ENCODE peak calls at places on chromosomes 7 and 10, in four cellular contexts. One of them, this sample, is unnamed.

GRCh38 chr7:2922866-2923265 is 78.8 kb upstream of the GNA12 start:
- DNase-seq in fibroblast of villous mesenchyme: no peak
- DNase-seq in brain microvascular endothelial cell: no peak
- DNase-seq in neural progenitor cell: no peak
- DNase-seq in this sample: no peak

GRCh38 chr10:31908157-31908556 is 20.5 kb downstream of the ARHGAP12 start:
- DNase-seq in fibroblast of villous mesenchyme: no peak
- DNase-seq in brain microvascular endothelial cell: no peak
- DNase-seq in neural progenitor cell: no peak
- DNase-seq in this sample: peak; percentile 61

GRCh38 chr10:77756319-77757232 is 119.0 kb upstream of the KCNMA1 start:
- DNase-seq in fibroblast of villous mesenchyme: peak; percentile 75
- DNase-seq in brain microvascular endothelial cell: peak; percentile 83
- DNase-seq in neural progenitor cell: peak; percentile 68
- DNase-seq in this sample: peak; percentile 80

GRCh38 chr7:111529507-111530355 is 32.6 kb downstream of the IMMP2L start:
- DNase-seq in fibroblast of villous mesenchyme: no peak
- DNase-seq in brain microvascular endothelial cell: no peak
- DNase-seq in neural progenitor cell: no peak
- DNase-seq in this sample: peak; percentile 63

GRCh38 chr10:34762603-34763299 is 52.3 kb downstream of the PARD3 start:
- DNase-seq in fibroblast of villous mesenchyme: no peak
- DNase-seq in brain microvascular endothelial cell: no peak
- DNase-seq in neural progenitor cell: no peak
- DNase-seq in this sample: no peak

GRCh38 chr10:62381385-62382102 is 7.4 kb downstream of the ZNF365 start:
- DNase-seq in fibroblast of villous mesenchyme: no peak
- DNase-seq in brain microvascular endothelial cell: no peak
- DNase-seq in neural progenitor cell: no peak
- DNase-seq in this sample: no peak

GRCh38 chr7:45940939-45941338 is 19.9 kb upstream of the IGFBP3 start:
- DNase-seq in fibroblast of villous mesenchyme: no peak
- DNase-seq in brain microvascular endothelial cell: no peak
- DNase-seq in neural progenitor cell: no peak
- DNase-seq in this sample: no peak

GRCh38 chr7:18166002-18166401 is 138.4 kb upstream of the PRPS1L1 start:
- DNase-seq in fibroblast of villous mesenchyme: no peak
- DNase-seq in brain microvascular endothelial cell: no peak
- DNase-seq in neural progenitor cell: no peak
- DNase-seq in this sample: no peak

GRCh38 chr10:101029520-101030309 is 1.2 kb downstream of the PDZD7 start:
- DNase-seq in fibroblast of villous mesenchyme: no peak
- DNase-seq in brain microvascular endothelial cell: no peak
- DNase-seq in neural progenitor cell: peak; percentile 64
- DNase-seq in this sample: no peak

GRCh38 chr10:12482586-12482985 is 133.2 kb downstream of the CAMK1D start:
- DNase-seq in fibroblast of villous mesenchyme: no peak
- DNase-seq in brain microvascular endothelial cell: no peak
- DNase-seq in neural progenitor cell: peak; percentile 34
- DNase-seq in this sample: no peak

GRCh38 chr7:47147213-47147631 is 434.7 kb downstream of the TNS3 start:
- DNase-seq in fibroblast of villous mesenchyme: no peak
- DNase-seq in brain microvascular endothelial cell: no peak
- DNase-seq in neural progenitor cell: no peak
- DNase-seq in this sample: no peak

GRCh38 chr7:106347229-106347833 is 62.5 kb upstream of the NAMPT start:
- DNase-seq in fibroblast of villous mesenchyme: no peak
- DNase-seq in brain microvascular endothelial cell: no peak
- DNase-seq in neural progenitor cell: no peak
- DNase-seq in this sample: no peak

GRCh38 chr7:159030490-159031134 is 114.1 kb downstream of the VIPR2 start:
- DNase-seq in fibroblast of villous mesenchyme: peak; percentile 23
- DNase-seq in brain microvascular endothelial cell: peak; percentile 10
- DNase-seq in neural progenitor cell: peak; percentile 83
- DNase-seq in this sample: no peak

GRCh38 chr7:66694286-66694685 is 46.2 kb upstream of the RABGEF1 start:
- DNase-seq in fibroblast of villous mesenchyme: no peak
- DNase-seq in brain microvascular endothelial cell: no peak
- DNase-seq in neural progenitor cell: no peak
- DNase-seq in this sample: no peak

GRCh38 chr7:70997275-70997674 is 134.7 kb upstream of the GALNT17 start:
- DNase-seq in fibroblast of villous mesenchyme: peak; percentile 11
- DNase-seq in brain microvascular endothelial cell: no peak
- DNase-seq in neural progenitor cell: no peak
- DNase-seq in this sample: no peak

GRCh38 chr7:6117533-6117932 is 86.4 kb downstream of the ANKRD61 start:
- DNase-seq in fibroblast of villous mesenchyme: no peak
- DNase-seq in brain microvascular endothelial cell: no peak
- DNase-seq in neural progenitor cell: no peak
- DNase-seq in this sample: no peak

GRCh38 chr10:99619090-99619800 is 994 bp downstream of the SLC25A28 start:
- DNase-seq in fibroblast of villous mesenchyme: peak; percentile 70
- DNase-seq in brain microvascular endothelial cell: no peak
- DNase-seq in neural progenitor cell: peak; percentile 21
- DNase-seq in this sample: peak; percentile 35

GRCh38 chr10:7235376-7235775 is 175.5 kb downstream of the SFMBT2 start:
- DNase-seq in fibroblast of villous mesenchyme: no peak
- DNase-seq in brain microvascular endothelial cell: no peak
- DNase-seq in neural progenitor cell: no peak
- DNase-seq in this sample: no peak

GRCh38 chr7:30922596-30922995 is 10.9 kb downstream of the AQP1 start:
- DNase-seq in fibroblast of villous mesenchyme: no peak
- DNase-seq in brain microvascular endothelial cell: no peak
- DNase-seq in neural progenitor cell: no peak
- DNase-seq in this sample: no peak

GRCh38 chr7:134276951-134277350 is 39.8 kb downstream of the SLC35B4 start:
- DNase-seq in fibroblast of villous mesenchyme: no peak
- DNase-seq in brain microvascular endothelial cell: no peak
- DNase-seq in neural progenitor cell: no peak
- DNase-seq in this sample: no peak

GRCh38 chr10:22634606-22635467 is 79.5 kb downstream of the PIP4K2A start:
- DNase-seq in fibroblast of villous mesenchyme: no peak
- DNase-seq in brain microvascular endothelial cell: no peak
- DNase-seq in neural progenitor cell: no peak
- DNase-seq in this sample: no peak

GRCh38 chr7:20374391-20374790 is 43.7 kb downstream of the ITGB8 start:
- DNase-seq in fibroblast of villous mesenchyme: no peak
- DNase-seq in brain microvascular endothelial cell: no peak
- DNase-seq in neural progenitor cell: no peak
- DNase-seq in this sample: no peak

GRCh38 chr10:7488418-7488829 is 77.6 kb upstream of the SFMBT2 start:
- DNase-seq in fibroblast of villous mesenchyme: peak; percentile 73
- DNase-seq in brain microvascular endothelial cell: peak; percentile 19
- DNase-seq in neural progenitor cell: no peak
- DNase-seq in this sample: no peak

GRCh38 chr10:104449402-104449801 is 95.8 kb downstream of the CFAP58 start:
- DNase-seq in fibroblast of villous mesenchyme: no peak
- DNase-seq in brain microvascular endothelial cell: peak; percentile 17
- DNase-seq in neural progenitor cell: peak; percentile 9
- DNase-seq in this sample: peak; percentile 56

GRCh38 chr10:5625992-5626777 is 40.2 kb downstream of the ASB13 start:
- DNase-seq in fibroblast of villous mesenchyme: no peak
- DNase-seq in brain microvascular endothelial cell: no peak
- DNase-seq in neural progenitor cell: no peak
- DNase-seq in this sample: no peak

GRCh38 chr7:3605222-3605621 is 304.2 kb downstream of the SDK1 start:
- DNase-seq in fibroblast of villous mesenchyme: peak; percentile 64
- DNase-seq in brain microvascular endothelial cell: peak; percentile 42
- DNase-seq in neural progenitor cell: no peak
- DNase-seq in this sample: no peak

GRCh38 chr10:116014859-116015258 is 258.1 kb downstream of the GFRA1 start:
- DNase-seq in fibroblast of villous mesenchyme: peak; percentile 92
- DNase-seq in brain microvascular endothelial cell: peak; percentile 8
- DNase-seq in neural progenitor cell: no peak
- DNase-seq in this sample: no peak

GRCh38 chr10:79316671-79317431 is 30.4 kb upstream of the PPIF start:
- DNase-seq in fibroblast of villous mesenchyme: no peak
- DNase-seq in brain microvascular endothelial cell: no peak
- DNase-seq in neural progenitor cell: no peak
- DNase-seq in this sample: no peak

DNA sequence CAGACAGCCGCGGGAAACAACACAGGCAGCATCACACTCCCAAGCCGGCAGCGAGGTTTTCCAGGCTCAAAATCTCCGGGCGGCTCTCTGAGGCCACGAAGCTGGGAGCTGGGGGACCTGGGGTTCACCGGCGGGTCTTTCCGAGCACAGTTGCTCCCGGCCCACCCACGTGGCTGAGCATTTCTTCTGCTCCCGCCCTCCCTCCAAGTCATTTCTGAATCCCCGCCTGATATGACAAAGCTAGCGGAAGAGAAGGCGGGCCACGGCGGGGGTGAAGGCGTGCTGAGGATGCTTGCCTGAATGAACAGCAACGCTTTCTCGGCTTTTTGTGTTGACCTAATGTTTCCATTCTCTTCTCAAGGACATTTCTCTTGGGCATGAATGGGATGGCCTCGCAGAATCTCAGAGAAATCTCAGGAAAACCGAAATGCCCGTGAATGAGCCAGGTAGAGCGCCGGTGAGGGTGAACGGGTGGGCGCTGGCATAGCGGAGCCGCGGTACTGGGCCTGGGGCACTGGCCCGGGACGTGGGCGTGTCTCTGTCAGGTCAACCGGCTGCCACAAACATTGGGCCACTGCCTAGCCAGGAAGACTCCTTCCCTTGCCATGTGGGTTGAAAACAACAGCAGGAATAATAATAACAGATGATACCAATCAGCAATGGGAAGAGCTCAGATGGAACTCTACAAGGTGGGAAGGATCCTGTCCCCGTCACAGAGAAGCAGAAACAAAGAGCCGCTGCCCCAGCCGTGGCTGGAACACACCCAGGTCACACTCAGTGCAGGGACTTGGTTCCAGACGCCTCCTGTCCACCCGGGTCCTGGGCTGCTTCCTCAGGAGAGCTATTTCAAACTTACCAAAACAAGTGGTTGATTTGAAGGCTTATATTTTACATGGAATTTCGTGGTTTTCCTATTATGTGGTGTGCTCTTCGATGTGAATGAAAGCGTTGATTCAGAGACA is 50.9 kb upstream of the EBF3 start:
- DNase-seq in fibroblast of villous mesenchyme: no peak
- DNase-seq in brain microvascular endothelial cell: no peak
- DNase-seq in neural progenitor cell: no peak
- DNase-seq in this sample: no peak
- H3K4me3 ChIP-seq in fibroblast of villous mesenchyme: no peak overlapping the region
- H3K4me3 ChIP-seq in brain microvascular endothelial cell: no peak overlapping the region
- H3K4me3 ChIP-seq in neural progenitor cell: no peak overlapping the region
- H3K4me3 ChIP-seq in this sample: no peak overlapping the region

GRCh38 chr10:131816157-131816775 is 84.5 kb upstream of the PPP2R2D start:
- DNase-seq in fibroblast of villous mesenchyme: no peak
- DNase-seq in brain microvascular endothelial cell: no peak
- DNase-seq in neural progenitor cell: no peak
- DNase-seq in this sample: no peak

GRCh38 chr10:131818510-131819234 is 82.1 kb upstream of the PPP2R2D start:
- DNase-seq in fibroblast of villous mesenchyme: no peak
- DNase-seq in brain microvascular endothelial cell: no peak
- DNase-seq in neural progenitor cell: no peak
- DNase-seq in this sample: no peak

GRCh38 chr10:131816941-131817700 is 83.7 kb upstream of the PPP2R2D start:
- DNase-seq in fibroblast of villous mesenchyme: no peak
- DNase-seq in brain microvascular endothelial cell: no peak
- DNase-seq in neural progenitor cell: no peak
- DNase-seq in this sample: no peak

GRCh38 chr10:131819241-131820072 is 81.4 kb upstream of the PPP2R2D start:
- DNase-seq in fibroblast of villous mesenchyme: peak; percentile 1
- DNase-seq in brain microvascular endothelial cell: no peak
- DNase-seq in neural progenitor cell: no peak
- DNase-seq in this sample: no peak

DNA sequence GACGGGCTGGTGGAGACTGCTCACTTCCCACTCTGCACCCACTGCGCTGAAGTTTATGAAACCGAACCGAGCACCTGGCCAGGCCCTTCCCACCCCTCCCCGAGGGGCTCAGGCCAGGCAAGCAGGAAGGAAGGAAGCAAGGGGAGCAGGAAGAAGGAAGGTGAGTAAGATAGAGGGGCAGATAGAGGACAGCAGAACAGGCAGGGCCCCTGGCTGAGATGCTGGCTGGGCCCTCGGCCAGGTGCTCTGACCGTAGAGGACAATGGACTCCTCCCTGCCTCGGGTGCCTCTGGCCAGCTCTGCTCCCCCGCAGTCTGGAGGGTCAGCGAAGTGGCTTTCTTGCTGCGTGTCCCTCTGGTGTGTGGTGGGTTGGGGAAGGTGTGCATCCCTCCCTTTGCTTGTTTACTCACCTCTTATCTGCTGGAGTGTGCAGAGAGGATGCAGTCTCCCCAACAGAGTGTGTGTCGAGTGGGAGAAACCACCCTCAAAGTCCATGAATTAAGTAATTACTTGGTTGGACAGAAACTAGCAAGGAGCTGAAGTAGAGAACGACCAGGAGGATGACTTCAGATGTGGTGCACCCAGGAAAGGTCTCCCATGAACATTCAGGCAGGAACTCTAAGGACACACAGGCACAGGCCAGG is 82.8 kb upstream of the PPP2R2D start:
- DNase-seq in fibroblast of villous mesenchyme: no peak
- DNase-seq in brain microvascular endothelial cell: no peak
- DNase-seq in neural progenitor cell: no peak
- DNase-seq in this sample: no peak
- TF ChIP-seq CTCF in fibroblast of villous mesenchyme: no peak
- TF ChIP-seq CTCF in brain microvascular endothelial cell: no peak
- TF ChIP-seq CTCF in neural progenitor cell: no peak
- TF ChIP-seq CTCF in this sample: no peak

DNA sequence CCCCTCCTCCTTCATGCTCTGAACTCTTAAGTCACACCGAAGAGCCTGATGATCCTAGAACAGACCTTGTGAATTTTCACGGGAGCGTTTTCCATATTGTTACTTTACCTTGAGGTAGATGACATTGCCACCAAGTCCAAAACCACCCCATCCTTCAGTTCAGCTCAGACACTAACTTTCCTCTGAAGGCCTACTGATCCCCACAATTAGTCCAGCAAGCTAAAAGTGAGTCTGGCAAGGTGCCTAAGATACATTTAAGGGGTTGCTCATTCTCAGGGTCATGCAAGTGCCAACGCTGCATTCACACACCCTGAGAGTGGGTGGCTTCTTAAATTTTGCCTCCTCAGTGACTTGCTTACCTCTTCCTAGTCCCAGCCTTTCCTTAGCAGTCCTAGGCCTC is 6.5 kb upstream of the NRF1 start:
- DNase-seq in fibroblast of villous mesenchyme: no peak
- DNase-seq in brain microvascular endothelial cell: no peak
- DNase-seq in neural progenitor cell: no peak
- DNase-seq in this sample: no peak
- H3K4me3 ChIP-seq in fibroblast of villous mesenchyme: no peak overlapping the region
- H3K4me3 ChIP-seq in brain microvascular endothelial cell: no peak overlapping the region
- H3K4me3 ChIP-seq in neural progenitor cell: no peak overlapping the region
- H3K4me3 ChIP-seq in this sample: no peak overlapping the region

GRCh38 chr7:109062798-109063197 is 493.1 kb downstream of the DNAJB9 start:
- DNase-seq in fibroblast of villous mesenchyme: no peak
- DNase-seq in brain microvascular endothelial cell: no peak
- DNase-seq in neural progenitor cell: peak; percentile 51
- DNase-seq in this sample: no peak

DNA sequence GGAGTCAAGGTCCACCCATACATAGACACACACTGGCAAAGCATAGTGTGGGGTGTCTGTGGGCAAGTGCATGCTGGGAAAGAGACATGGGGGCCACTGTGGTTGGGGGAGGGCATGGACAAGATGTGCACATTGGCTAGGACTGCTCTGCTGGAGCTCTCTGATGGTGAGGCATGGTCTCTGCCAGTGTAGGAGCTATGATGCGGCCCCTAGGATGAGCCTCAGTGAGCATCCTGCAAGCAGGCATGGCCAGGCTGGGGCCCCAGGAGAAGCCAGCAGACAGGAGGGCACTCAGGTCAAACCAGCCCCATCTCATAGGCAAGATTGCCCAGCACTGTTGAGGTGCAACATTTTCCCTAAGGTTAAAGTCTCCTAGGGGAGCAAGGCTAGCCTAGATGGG is 489.4 kb downstream of the DNAJB9 start:
- DNase-seq in fibroblast of villous mesenchyme: no peak
- DNase-seq in brain microvascular endothelial cell: no peak
- DNase-seq in neural progenitor cell: no peak
- DNase-seq in this sample: no peak
- TF ChIP-seq CTCF in fibroblast of villous mesenchyme: no peak
- TF ChIP-seq CTCF in brain microvascular endothelial cell: no peak
- TF ChIP-seq CTCF in neural progenitor cell: no peak
- TF ChIP-seq CTCF in this sample: no peak